ENCODE peak calls at places on chromosomes 16 and 17, in seven cellular contexts. One of them, this sample, is unnamed.

GRCh38 chr16:85350973-85351372 is 238.7 kb upstream of the CIBAR2 start:
- DNase-seq in brain microvascular endothelial cell: peak; percentile 66
- DNase-seq in fibroblast of mammary gland: peak; percentile 83
- DNase-seq in cardiac muscle cell: peak; percentile 62
- DNase-seq in mesothelial cell of epicardium: peak; percentile 73
- DNase-seq in lung: peak; percentile 94
- DNase-seq in IMR-90: peak; percentile 96
- DNase-seq in this sample: no peak

GRCh38 chr17:3801043-3801746 is at the start of gene ITGAE:
- DNase-seq in brain microvascular endothelial cell: no peak
- DNase-seq in fibroblast of mammary gland: no peak
- DNase-seq in cardiac muscle cell: no peak
- DNase-seq in mesothelial cell of epicardium: no peak
- DNase-seq in lung: no peak
- DNase-seq in IMR-90: no peak
- DNase-seq in this sample: no peak

GRCh38 chr17:44317545-44317944 is 7.1 kb downstream of the SLC25A39 start:
- DNase-seq in brain microvascular endothelial cell: no peak
- DNase-seq in fibroblast of mammary gland: no peak
- DNase-seq in cardiac muscle cell: no peak
- DNase-seq in mesothelial cell of epicardium: no peak
- DNase-seq in lung: no peak
- DNase-seq in IMR-90: no peak
- DNase-seq in this sample: no peak

GRCh38 chr17:62824290-62825135 is 16.4 kb upstream of the MARCHF10 start:
- DNase-seq in brain microvascular endothelial cell: peak; percentile 91
- DNase-seq in fibroblast of mammary gland: peak; percentile 97
- DNase-seq in cardiac muscle cell: no peak
- DNase-seq in mesothelial cell of epicardium: no peak
- DNase-seq in lung: no peak
- DNase-seq in IMR-90: peak; percentile 95
- DNase-seq in this sample: no peak

GRCh38 chr17:7548585-7549400 is at the start of gene TNFSF12:
- DNase-seq in brain microvascular endothelial cell: no peak
- DNase-seq in fibroblast of mammary gland: no peak
- DNase-seq in cardiac muscle cell: peak; percentile 58
- DNase-seq in mesothelial cell of epicardium: no peak
- DNase-seq in lung: peak; percentile 63
- DNase-seq in IMR-90: peak; percentile 7
- DNase-seq in this sample: peak; percentile 76

GRCh38 chr16:81604960-81605383 is 160.4 kb downstream of the CMIP start:
- DNase-seq in brain microvascular endothelial cell: peak; percentile 88
- DNase-seq in fibroblast of mammary gland: peak; percentile 56
- DNase-seq in cardiac muscle cell: no peak
- DNase-seq in mesothelial cell of epicardium: no peak
- DNase-seq in lung: no peak
- DNase-seq in IMR-90: peak; percentile 75
- DNase-seq in this sample: no peak

GRCh38 chr17:15511142-15511541 is 43.7 kb upstream of the CDRT4 start:
- DNase-seq in brain microvascular endothelial cell: no peak
- DNase-seq in fibroblast of mammary gland: no peak
- DNase-seq in cardiac muscle cell: no peak
- DNase-seq in mesothelial cell of epicardium: no peak
- DNase-seq in lung: no peak
- DNase-seq in IMR-90: no peak
- DNase-seq in this sample: no peak

GRCh38 chr16:72131036-72131435 is 37.4 kb downstream of the DHX38 start:
- DNase-seq in brain microvascular endothelial cell: no peak
- DNase-seq in fibroblast of mammary gland: peak; percentile 12
- DNase-seq in cardiac muscle cell: no peak
- DNase-seq in mesothelial cell of epicardium: no peak
- DNase-seq in lung: no peak
- DNase-seq in IMR-90: no peak
- DNase-seq in this sample: no peak

GRCh38 chr17:75753514-75754377 is 11.2 kb downstream of the GALK1 start:
- DNase-seq in brain microvascular endothelial cell: peak; percentile 15
- DNase-seq in fibroblast of mammary gland: peak; percentile 47
- DNase-seq in cardiac muscle cell: peak; percentile 82
- DNase-seq in mesothelial cell of epicardium: peak; percentile 73
- DNase-seq in lung: peak; percentile 47
- DNase-seq in IMR-90: peak; percentile 56
- DNase-seq in this sample: peak; percentile 91

GRCh38 chr17:40818343-40818732 is 4.1 kb downstream of the KRT10 start:
- DNase-seq in brain microvascular endothelial cell: no peak
- DNase-seq in fibroblast of mammary gland: no peak
- DNase-seq in cardiac muscle cell: no peak
- DNase-seq in mesothelial cell of epicardium: no peak
- DNase-seq in lung: no peak
- DNase-seq in IMR-90: no peak
- DNase-seq in this sample: no peak

GRCh38 chr16:87389245-87389644 is 2.9 kb upstream of the MAP1LC3B start:
- DNase-seq in brain microvascular endothelial cell: no peak
- DNase-seq in fibroblast of mammary gland: no peak
- DNase-seq in cardiac muscle cell: no peak
- DNase-seq in mesothelial cell of epicardium: no peak
- DNase-seq in lung: no peak
- DNase-seq in IMR-90: no peak
- DNase-seq in this sample: no peak

GRCh38 chr16:87490091-87490798 is 2.6 kb downstream of the ZCCHC14 start:
- DNase-seq in brain microvascular endothelial cell: no peak
- DNase-seq in fibroblast of mammary gland: no peak
- DNase-seq in cardiac muscle cell: no peak
- DNase-seq in mesothelial cell of epicardium: no peak
- DNase-seq in lung: no peak
- DNase-seq in IMR-90: no peak
- DNase-seq in this sample: no peak

GRCh38 chr17:71331754-71332153 is 789.1 kb upstream of the SOX9 start:
- DNase-seq in brain microvascular endothelial cell: no peak
- DNase-seq in fibroblast of mammary gland: no peak
- DNase-seq in cardiac muscle cell: no peak
- DNase-seq in mesothelial cell of epicardium: no peak
- DNase-seq in lung: no peak
- DNase-seq in IMR-90: no peak
- DNase-seq in this sample: no peak

GRCh38 chr17:42289863-42290165 is 1.5 kb downstream of the STAT5A start:
- DNase-seq in brain microvascular endothelial cell: no peak
- DNase-seq in fibroblast of mammary gland: no peak
- DNase-seq in cardiac muscle cell: no peak
- DNase-seq in mesothelial cell of epicardium: no peak
- DNase-seq in lung: no peak
- DNase-seq in IMR-90: no peak
- DNase-seq in this sample: no peak

GRCh38 chr17:82961366-82962162 is 117.8 kb upstream of the METRNL start:
- DNase-seq in brain microvascular endothelial cell: no peak
- DNase-seq in fibroblast of mammary gland: no peak
- DNase-seq in cardiac muscle cell: no peak
- DNase-seq in mesothelial cell of epicardium: peak; percentile 26
- DNase-seq in lung: no peak
- DNase-seq in IMR-90: no peak
- DNase-seq in this sample: no peak

GRCh38 chr16:4313563-4314531 is 2.0 kb upstream of the GLIS2 start:
- DNase-seq in brain microvascular endothelial cell: no peak
- DNase-seq in fibroblast of mammary gland: peak; percentile 35
- DNase-seq in cardiac muscle cell: peak; percentile 61
- DNase-seq in mesothelial cell of epicardium: no peak
- DNase-seq in lung: peak; percentile 76
- DNase-seq in IMR-90: no peak
- DNase-seq in this sample: peak; percentile 76

GRCh38 chr17:44350733-44351226 is 5.7 kb downstream of the GRN start:
- DNase-seq in brain microvascular endothelial cell: peak; percentile 36
- DNase-seq in fibroblast of mammary gland: peak; percentile 52
- DNase-seq in cardiac muscle cell: peak; percentile 77
- DNase-seq in mesothelial cell of epicardium: peak; percentile 77
- DNase-seq in lung: peak; percentile 69
- DNase-seq in IMR-90: peak; percentile 44
- DNase-seq in this sample: peak; percentile 84

DNA sequence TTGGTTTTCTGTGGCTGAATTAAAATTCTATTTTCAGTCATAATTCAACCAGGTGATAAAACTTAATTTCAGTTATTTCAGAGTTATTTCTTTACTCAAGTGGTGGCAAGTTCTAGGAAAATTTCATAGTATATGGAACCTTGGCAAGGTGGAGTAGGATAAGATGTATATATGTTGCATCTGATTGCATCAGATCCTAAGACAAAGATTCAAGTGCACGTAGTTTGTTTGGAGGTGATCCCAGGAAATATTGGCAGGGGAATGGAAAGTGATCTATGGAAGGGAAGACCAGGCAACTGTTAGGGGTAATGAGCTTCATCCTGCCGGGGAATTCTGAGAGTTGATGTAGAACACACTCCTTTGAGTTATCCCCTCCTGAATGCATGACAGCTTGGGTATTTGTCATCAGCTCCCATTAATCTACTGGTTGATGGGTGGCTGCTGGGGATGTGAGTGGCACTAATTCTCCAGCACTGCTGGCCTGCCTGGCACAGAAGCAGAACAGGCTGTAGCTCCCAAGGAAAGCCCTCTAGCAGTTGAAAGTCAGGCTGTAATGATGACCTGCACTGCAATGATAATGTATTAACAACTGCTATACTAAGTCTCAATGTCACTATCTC is 52.2 kb upstream of the TOM1L1 start:
- DNase-seq in brain microvascular endothelial cell: no peak
- DNase-seq in fibroblast of mammary gland: no peak
- DNase-seq in cardiac muscle cell: no peak
- DNase-seq in mesothelial cell of epicardium: no peak
- DNase-seq in lung: no peak
- DNase-seq in IMR-90: no peak
- DNase-seq in this sample: no peak
- TF ChIP-seq CTCF in brain microvascular endothelial cell: no peak
- TF ChIP-seq CTCF in fibroblast of mammary gland: no peak
- TF ChIP-seq CTCF in cardiac muscle cell: no peak
- TF ChIP-seq CTCF in mesothelial cell of epicardium: no peak
- TF ChIP-seq CTCF in lung: no peak
- TF ChIP-seq CTCF in IMR-90: no peak
- TF ChIP-seq CTCF in this sample: no peak

GRCh38 chr17:30554839-30555751 is 77.9 kb downstream of the GOSR1 start:
- DNase-seq in brain microvascular endothelial cell: peak; percentile 16
- DNase-seq in fibroblast of mammary gland: peak; percentile 44
- DNase-seq in cardiac muscle cell: peak; percentile 38
- DNase-seq in mesothelial cell of epicardium: peak; percentile 36
- DNase-seq in lung: no peak
- DNase-seq in IMR-90: peak; percentile 15
- DNase-seq in this sample: no peak
- TF ChIP-seq CTCF in brain microvascular endothelial cell: peak; percentile 52
- TF ChIP-seq CTCF in fibroblast of mammary gland: peak; percentile 40
- TF ChIP-seq CTCF in cardiac muscle cell: peak; percentile 33
- TF ChIP-seq CTCF in mesothelial cell of epicardium: no peak
- TF ChIP-seq CTCF in lung: no peak
- TF ChIP-seq CTCF in IMR-90: peak; percentile 27
- TF ChIP-seq CTCF in this sample: peak; percentile 24

GRCh38 chr16:73204359-73205152 is 156.6 kb upstream of the ZFHX3 start:
- DNase-seq in brain microvascular endothelial cell: no peak
- DNase-seq in fibroblast of mammary gland: no peak
- DNase-seq in cardiac muscle cell: no peak
- DNase-seq in mesothelial cell of epicardium: no peak
- DNase-seq in lung: no peak
- DNase-seq in IMR-90: no peak
- DNase-seq in this sample: no peak

GRCh38 chr16:73196670-73197069 is 148.7 kb upstream of the ZFHX3 start:
- DNase-seq in brain microvascular endothelial cell: peak; percentile 72
- DNase-seq in fibroblast of mammary gland: peak; percentile 79
- DNase-seq in cardiac muscle cell: peak; percentile 79
- DNase-seq in mesothelial cell of epicardium: no peak
- DNase-seq in lung: peak; percentile 74
- DNase-seq in IMR-90: peak; percentile 53
- DNase-seq in this sample: peak; percentile 69

GRCh38 chr16:73197598-73197997 is 149.7 kb upstream of the ZFHX3 start:
- DNase-seq in brain microvascular endothelial cell: no peak
- DNase-seq in fibroblast of mammary gland: no peak
- DNase-seq in cardiac muscle cell: no peak
- DNase-seq in mesothelial cell of epicardium: no peak
- DNase-seq in lung: no peak
- DNase-seq in IMR-90: no peak
- DNase-seq in this sample: no peak

GRCh38 chr16:73202176-73202729 is 154.3 kb upstream of the ZFHX3 start:
- DNase-seq in brain microvascular endothelial cell: peak; percentile 71
- DNase-seq in fibroblast of mammary gland: peak; percentile 97
- DNase-seq in cardiac muscle cell: no peak
- DNase-seq in mesothelial cell of epicardium: no peak
- DNase-seq in lung: no peak
- DNase-seq in IMR-90: peak; percentile 97
- DNase-seq in this sample: no peak

DNA sequence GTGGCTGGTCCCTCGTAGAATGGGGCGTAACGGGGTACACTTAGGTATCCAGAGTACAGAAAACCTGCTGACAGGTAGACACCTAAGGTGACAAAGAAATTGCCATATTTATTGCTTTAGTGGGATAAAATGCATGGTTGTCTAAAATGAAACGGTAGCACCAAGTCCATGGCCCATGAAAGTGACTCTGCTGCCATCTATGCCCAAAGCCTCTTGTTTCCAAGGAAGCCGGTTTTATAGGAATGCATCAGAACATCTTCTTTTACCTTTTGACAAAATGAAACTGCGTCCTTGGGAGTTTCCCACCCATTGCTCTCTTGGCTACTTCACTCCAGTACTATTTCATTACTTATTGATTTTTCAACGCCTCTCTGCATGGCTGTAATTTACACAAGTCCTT is 151.3 kb upstream of the ZFHX3 start:
- DNase-seq in brain microvascular endothelial cell: no peak
- DNase-seq in fibroblast of mammary gland: no peak
- DNase-seq in cardiac muscle cell: no peak
- DNase-seq in mesothelial cell of epicardium: no peak
- DNase-seq in lung: no peak
- DNase-seq in IMR-90: no peak
- DNase-seq in this sample: no peak
- TF ChIP-seq CTCF in brain microvascular endothelial cell: no peak
- TF ChIP-seq CTCF in fibroblast of mammary gland: no peak
- TF ChIP-seq CTCF in cardiac muscle cell: no peak
- TF ChIP-seq CTCF in mesothelial cell of epicardium: no peak
- TF ChIP-seq CTCF in lung: no peak
- TF ChIP-seq CTCF in IMR-90: no peak
- TF ChIP-seq CTCF in this sample: no peak

DNA sequence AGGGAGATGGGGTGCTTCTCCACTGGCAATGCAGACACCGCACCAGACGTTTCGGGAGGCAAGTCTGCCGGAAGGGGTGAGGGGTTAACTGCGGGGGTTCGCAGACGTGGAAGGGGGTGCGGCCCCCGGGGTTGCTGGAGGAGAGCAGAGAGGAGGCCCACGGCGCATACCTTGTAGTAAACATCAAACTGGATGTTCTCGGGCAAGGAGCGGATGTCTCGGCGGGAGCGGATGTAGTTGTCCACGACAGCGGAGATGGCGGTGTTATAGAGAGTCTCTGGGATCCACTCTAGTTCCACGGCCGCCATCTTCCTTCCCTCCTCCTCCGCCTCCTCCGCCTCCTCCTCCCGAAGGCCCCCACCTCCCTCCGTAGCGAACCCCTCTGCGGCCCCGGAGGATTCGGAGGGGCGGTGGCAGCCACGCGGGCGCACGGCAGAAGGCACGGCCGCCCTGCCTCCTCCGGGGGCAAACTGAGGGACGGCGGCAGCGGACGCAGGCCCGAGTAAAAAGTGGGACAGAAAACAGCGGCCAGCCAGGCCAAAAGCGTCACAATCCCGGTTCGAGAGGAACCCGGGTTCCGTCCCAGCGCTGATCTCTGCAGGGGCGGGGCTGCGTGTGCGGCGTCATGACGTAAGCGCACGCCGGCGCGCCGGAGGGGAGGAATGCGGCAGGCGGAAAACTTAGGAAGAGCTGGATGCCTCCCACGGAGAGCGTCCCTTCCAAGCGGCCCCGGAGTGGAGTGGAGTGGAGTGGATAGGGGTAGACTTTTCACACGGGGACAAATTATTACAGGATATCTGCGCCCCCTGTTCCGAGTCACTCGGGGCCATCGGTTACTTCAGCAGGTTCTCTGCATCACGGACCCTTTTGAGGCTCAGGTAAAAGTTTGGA is at the start of gene APPBP2:
- DNase-seq in brain microvascular endothelial cell: peak; percentile 73
- DNase-seq in fibroblast of mammary gland: peak; percentile 79
- DNase-seq in cardiac muscle cell: peak; percentile 91
- DNase-seq in mesothelial cell of epicardium: peak; percentile 88
- DNase-seq in lung: peak; percentile 88
- DNase-seq in IMR-90: peak; percentile 85
- DNase-seq in this sample: peak; percentile 84
- TF ChIP-seq CTCF in brain microvascular endothelial cell: no peak
- TF ChIP-seq CTCF in fibroblast of mammary gland: no peak
- TF ChIP-seq CTCF in cardiac muscle cell: no peak
- TF ChIP-seq CTCF in mesothelial cell of epicardium: no peak
- TF ChIP-seq CTCF in lung: no peak
- TF ChIP-seq CTCF in IMR-90: no peak
- TF ChIP-seq CTCF in this sample: no peak